ENCODE peak calls at places on chromosome 11, in nine cellular contexts. H, Y, B, G, J, A, L, W and V are unnamed samples.

GRCh38 chr11:61949169-61950034 is 749 bp upstream of the BEST1 start:
- DNase-seq in H (peak; percentile 74), Y (peak; percentile 76), B (peak; percentile 40), G (no peak), J (no peak), A (peak; percentile 55), L (peak; percentile 77), W (peak; percentile 91), V (peak; percentile 48)

GRCh38 chr11:62647609-62648005 is 1.2 kb upstream of the GANAB start:
- DNase-seq in H (no peak), Y (no peak), B (no peak), G (no peak), J (no peak), A (no peak), L (no peak), W (no peak), V (no peak)

GRCh38 chr11:69683764-69684333 is 8.7 kb upstream of the LTO1 start:
- DNase-seq in H (peak; percentile 52), Y (peak; percentile 75), B (peak; percentile 34), G (no peak), J (no peak), A (no peak), L (no peak), W (no peak), V (no peak)

GRCh38 chr11:43747130-43747802 is 66.7 kb downstream of the HSD17B12 start:
- DNase-seq in H (no peak), Y (no peak), B (no peak), G (no peak), J (no peak), A (no peak), L (no peak), W (no peak), V (peak; percentile 65)

GRCh38 chr11:44861829-44862545 is 88.7 kb downstream of the TP53I11 start:
- DNase-seq in H (peak; percentile 79), Y (peak; percentile 52), B (no peak), G (peak; percentile 65), J (peak; percentile 66), A (no peak), L (peak; percentile 96), W (peak; percentile 99), V (peak; percentile 99)

GRCh38 chr11:86670179-86670578 is 2.2 kb downstream of the ME3 start:
- DNase-seq in H (no peak), Y (no peak), B (no peak), G (no peak), J (no peak), A (no peak), L (no peak), W (no peak), V (peak; percentile 85)

GRCh38 chr11:14620027-14620511 is 23.5 kb upstream of the PDE3B start:
- DNase-seq in H (no peak), Y (no peak), B (no peak), G (no peak), J (no peak), A (no peak), L (no peak), W (no peak), V (no peak)

GRCh38 chr11:86374586-86374985 is at the start of gene CCDC81:
- DNase-seq in H (peak; percentile 9), Y (peak; percentile 84), B (peak; percentile 58), G (no peak), J (no peak), A (no peak), L (no peak), W (no peak), V (peak; percentile 55)